ENCODE peak calls at places on chromosomes 2 and 18, in ten cellular contexts. One of them, this sample, is unnamed.

GRCh38 chr2:215973954-215974699 is 39.2 kb downstream of the MREG start:
- DNase-seq in brain microvascular endothelial cell: no peak
- DNase-seq in AG04450: no peak
- DNase-seq in GM23338: no peak
- DNase-seq in lower lobe of right lung: no peak
- DNase-seq in GM12864: no peak
- DNase-seq in left lung: no peak
- DNase-seq in bronchial epithelial cell: peak
- DNase-seq in heart left ventricle: no peak
- DNase-seq in pancreas: no peak
- DNase-seq in this sample: peak

GRCh38 chr2:71556811-71557210 is 103.5 kb downstream of the DYSF start:
- DNase-seq in brain microvascular endothelial cell: no peak
- DNase-seq in AG04450: no peak
- DNase-seq in GM23338: no peak
- DNase-seq in lower lobe of right lung: no peak
- DNase-seq in GM12864: no peak
- DNase-seq in left lung: no peak
- DNase-seq in bronchial epithelial cell: no peak
- DNase-seq in heart left ventricle: peak
- DNase-seq in pancreas: peak
- DNase-seq in this sample: no peak

GRCh38 chr2:121647396-121647795 is 1.9 kb downstream of the CLASP1 start:
- DNase-seq in brain microvascular endothelial cell: no peak
- DNase-seq in AG04450: no peak
- DNase-seq in GM23338: no peak
- DNase-seq in lower lobe of right lung: no peak
- DNase-seq in GM12864: no peak
- DNase-seq in left lung: no peak
- DNase-seq in bronchial epithelial cell: no peak
- DNase-seq in heart left ventricle: no peak
- DNase-seq in pancreas: no peak
- DNase-seq in this sample: no peak

GRCh38 chr2:109260886-109261700 is 132.1 kb downstream of the SH3RF3 start:
- DNase-seq in brain microvascular endothelial cell: no peak
- DNase-seq in AG04450: no peak
- DNase-seq in GM23338: peak
- DNase-seq in lower lobe of right lung: no peak
- DNase-seq in GM12864: no peak
- DNase-seq in left lung: no peak
- DNase-seq in bronchial epithelial cell: no peak
- DNase-seq in heart left ventricle: no peak
- DNase-seq in pancreas: peak
- DNase-seq in this sample: no peak

GRCh38 chr2:105712166-105712915 is 32.4 kb upstream of the NCK2 start:
- DNase-seq in brain microvascular endothelial cell: no peak
- DNase-seq in AG04450: no peak
- DNase-seq in GM23338: no peak
- DNase-seq in lower lobe of right lung: no peak
- DNase-seq in GM12864: no peak
- DNase-seq in left lung: no peak
- DNase-seq in bronchial epithelial cell: peak
- DNase-seq in heart left ventricle: no peak
- DNase-seq in pancreas: no peak
- DNase-seq in this sample: peak

GRCh38 chr2:177332041-177332991 is 60.3 kb upstream of the AGPS start:
- DNase-seq in brain microvascular endothelial cell: peak
- DNase-seq in AG04450: peak
- DNase-seq in GM23338: peak
- DNase-seq in lower lobe of right lung: no peak
- DNase-seq in GM12864: peak
- DNase-seq in left lung: peak
- DNase-seq in bronchial epithelial cell: peak
- DNase-seq in heart left ventricle: peak
- DNase-seq in pancreas: no peak
- DNase-seq in this sample: peak

GRCh38 chr2:70743677-70744076 is 24.3 kb downstream of the ADD2 start:
- DNase-seq in brain microvascular endothelial cell: no peak
- DNase-seq in AG04450: no peak
- DNase-seq in GM23338: no peak
- DNase-seq in lower lobe of right lung: no peak
- DNase-seq in GM12864: no peak
- DNase-seq in left lung: no peak
- DNase-seq in bronchial epithelial cell: no peak
- DNase-seq in heart left ventricle: no peak
- DNase-seq in pancreas: no peak
- DNase-seq in this sample: no peak

GRCh38 chr2:148616696-148617095 is 27.9 kb upstream of the EPC2 start:
- DNase-seq in brain microvascular endothelial cell: no peak
- DNase-seq in AG04450: no peak
- DNase-seq in GM23338: no peak
- DNase-seq in lower lobe of right lung: no peak
- DNase-seq in GM12864: no peak
- DNase-seq in left lung: no peak
- DNase-seq in bronchial epithelial cell: no peak
- DNase-seq in heart left ventricle: no peak
- DNase-seq in pancreas: no peak
- DNase-seq in this sample: no peak

GRCh38 chr18:9826666-9827065 is 59.1 kb upstream of the TXNDC2 start:
- DNase-seq in brain microvascular endothelial cell: no peak
- DNase-seq in AG04450: no peak
- DNase-seq in GM23338: no peak
- DNase-seq in lower lobe of right lung: no peak
- DNase-seq in GM12864: no peak
- DNase-seq in left lung: no peak
- DNase-seq in bronchial epithelial cell: no peak
- DNase-seq in heart left ventricle: no peak
- DNase-seq in pancreas: no peak
- DNase-seq in this sample: no peak

GRCh38 chr2:177669625-177670330 is 277.2 kb downstream of the AGPS start:
- DNase-seq in brain microvascular endothelial cell: no peak
- DNase-seq in AG04450: no peak
- DNase-seq in GM23338: no peak
- DNase-seq in lower lobe of right lung: no peak
- DNase-seq in GM12864: no peak
- DNase-seq in left lung: no peak
- DNase-seq in bronchial epithelial cell: no peak
- DNase-seq in heart left ventricle: no peak
- DNase-seq in pancreas: no peak
- DNase-seq in this sample: no peak

GRCh38 chr18:37019157-37019571 is 190.2 kb downstream of the KIAA1328 start:
- DNase-seq in brain microvascular endothelial cell: peak
- DNase-seq in AG04450: no peak
- DNase-seq in GM23338: peak
- DNase-seq in lower lobe of right lung: no peak
- DNase-seq in GM12864: no peak
- DNase-seq in left lung: no peak
- DNase-seq in bronchial epithelial cell: peak
- DNase-seq in heart left ventricle: no peak
- DNase-seq in pancreas: no peak
- DNase-seq in this sample: peak

GRCh38 chr18:61435064-61435652 is 101.9 kb downstream of the CDH20 start:
- DNase-seq in brain microvascular endothelial cell: peak
- DNase-seq in AG04450: no peak
- DNase-seq in GM23338: peak
- DNase-seq in lower lobe of right lung: no peak
- DNase-seq in GM12864: no peak
- DNase-seq in left lung: no peak
- DNase-seq in bronchial epithelial cell: peak
- DNase-seq in heart left ventricle: no peak
- DNase-seq in pancreas: no peak
- DNase-seq in this sample: peak

GRCh38 chr2:215137741-215138340 is 585 bp downstream of the ABCA12 start:
- DNase-seq in brain microvascular endothelial cell: peak
- DNase-seq in AG04450: no peak
- DNase-seq in GM23338: no peak
- DNase-seq in lower lobe of right lung: no peak
- DNase-seq in GM12864: no peak
- DNase-seq in left lung: no peak
- DNase-seq in bronchial epithelial cell: peak
- DNase-seq in heart left ventricle: no peak
- DNase-seq in pancreas: no peak
- DNase-seq in this sample: peak

GRCh38 chr2:85791704-85792565 is 38.1 kb downstream of the ATOH8 start:
- DNase-seq in brain microvascular endothelial cell: no peak
- DNase-seq in AG04450: no peak
- DNase-seq in GM23338: no peak
- DNase-seq in lower lobe of right lung: no peak
- DNase-seq in GM12864: no peak
- DNase-seq in left lung: peak
- DNase-seq in bronchial epithelial cell: no peak
- DNase-seq in heart left ventricle: peak
- DNase-seq in pancreas: peak
- DNase-seq in this sample: no peak

GRCh38 chr2:10300997-10301945 is 1.4 kb upstream of the HPCAL1 start:
- DNase-seq in brain microvascular endothelial cell: no peak
- DNase-seq in AG04450: no peak
- DNase-seq in GM23338: no peak
- DNase-seq in lower lobe of right lung: no peak
- DNase-seq in GM12864: no peak
- DNase-seq in left lung: no peak
- DNase-seq in bronchial epithelial cell: no peak
- DNase-seq in heart left ventricle: no peak
- DNase-seq in pancreas: no peak
- DNase-seq in this sample: no peak

GRCh38 chr18:70287731-70288130 is 1.1 kb upstream of the SOCS6 start:
- DNase-seq in brain microvascular endothelial cell: no peak
- DNase-seq in AG04450: no peak
- DNase-seq in GM23338: no peak
- DNase-seq in lower lobe of right lung: no peak
- DNase-seq in GM12864: no peak
- DNase-seq in left lung: no peak
- DNase-seq in bronchial epithelial cell: no peak
- DNase-seq in heart left ventricle: no peak
- DNase-seq in pancreas: no peak
- DNase-seq in this sample: no peak
- H3K4me3 ChIP-seq in brain microvascular endothelial cell: no peak
- H3K4me3 ChIP-seq in AG04450: no peak
- H3K4me3 ChIP-seq in GM23338: peak
- H3K4me3 ChIP-seq in lower lobe of right lung: no peak
- H3K4me3 ChIP-seq in GM12864: no peak
- H3K4me3 ChIP-seq in left lung: no peak
- H3K4me3 ChIP-seq in bronchial epithelial cell: no peak
- H3K4me3 ChIP-seq in heart left ventricle: no peak
- H3K4me3 ChIP-seq in pancreas: no peak
- H3K4me3 ChIP-seq in this sample: peak

GRCh38 chr2:221518201-221518936 is 53.7 kb downstream of the EPHA4 start:
- DNase-seq in brain microvascular endothelial cell: no peak
- DNase-seq in AG04450: peak
- DNase-seq in GM23338: no peak
- DNase-seq in lower lobe of right lung: no peak
- DNase-seq in GM12864: peak
- DNase-seq in left lung: no peak
- DNase-seq in bronchial epithelial cell: peak
- DNase-seq in heart left ventricle: no peak
- DNase-seq in pancreas: no peak
- DNase-seq in this sample: no peak
- H3K4me3 ChIP-seq in brain microvascular endothelial cell: no peak
- H3K4me3 ChIP-seq in AG04450: peak
- H3K4me3 ChIP-seq in GM23338: no peak
- H3K4me3 ChIP-seq in lower lobe of right lung: no peak
- H3K4me3 ChIP-seq in GM12864: no peak
- H3K4me3 ChIP-seq in left lung: no peak
- H3K4me3 ChIP-seq in bronchial epithelial cell: no peak
- H3K4me3 ChIP-seq in heart left ventricle: no peak
- H3K4me3 ChIP-seq in pancreas: no peak
- H3K4me3 ChIP-seq in this sample: no peak

DNA sequence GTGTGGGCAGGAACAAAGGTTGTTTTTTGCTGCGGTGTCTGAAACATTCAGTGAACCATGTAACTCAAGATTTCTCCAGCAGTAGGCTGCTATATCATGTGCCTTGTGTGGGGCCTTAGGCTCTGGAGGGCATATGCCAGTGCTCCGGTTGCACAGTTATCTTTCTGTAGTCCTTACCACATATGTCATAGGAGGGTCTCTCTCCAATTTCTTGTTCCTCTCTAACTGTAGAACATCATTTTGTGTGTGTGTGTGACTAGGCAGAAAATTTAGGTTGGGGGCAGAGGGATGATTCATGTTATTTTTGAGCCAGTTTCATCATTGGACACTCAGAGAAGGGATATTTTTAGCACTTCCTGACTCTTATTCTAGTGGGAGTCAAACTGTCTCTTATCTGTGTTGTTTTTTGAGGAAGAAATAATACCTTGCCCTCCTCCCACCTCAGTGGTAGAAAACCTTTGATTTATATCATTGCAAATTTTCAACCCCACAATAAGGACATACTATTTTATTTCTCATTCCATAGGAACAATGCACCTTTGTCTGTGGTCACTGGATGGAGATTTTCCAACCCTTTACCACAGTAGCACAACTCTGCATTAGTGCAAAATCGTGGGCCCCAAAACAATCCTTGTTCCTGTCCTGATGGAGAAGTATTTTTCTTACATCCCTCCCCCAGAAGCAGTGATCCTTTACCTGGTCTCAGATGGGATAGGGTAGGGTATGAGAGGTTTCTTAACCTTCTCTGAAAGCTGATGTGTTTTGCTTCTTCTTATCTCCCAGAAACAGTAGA is 113.9 kb downstream of the CCDC74A start:
- DNase-seq in brain microvascular endothelial cell: peak
- DNase-seq in AG04450: no peak
- DNase-seq in GM23338: no peak
- DNase-seq in lower lobe of right lung: no peak
- DNase-seq in GM12864: no peak
- DNase-seq in left lung: no peak
- DNase-seq in bronchial epithelial cell: no peak
- DNase-seq in heart left ventricle: no peak
- DNase-seq in pancreas: no peak
- DNase-seq in this sample: peak
- H3K4me3 ChIP-seq in brain microvascular endothelial cell: no peak
- H3K4me3 ChIP-seq in AG04450: no peak
- H3K4me3 ChIP-seq in GM23338: no peak
- H3K4me3 ChIP-seq in lower lobe of right lung: no peak
- H3K4me3 ChIP-seq in GM12864: no peak
- H3K4me3 ChIP-seq in left lung: no peak
- H3K4me3 ChIP-seq in bronchial epithelial cell: no peak
- H3K4me3 ChIP-seq in heart left ventricle: no peak
- H3K4me3 ChIP-seq in pancreas: no peak
- H3K4me3 ChIP-seq in this sample: no peak

DNA sequence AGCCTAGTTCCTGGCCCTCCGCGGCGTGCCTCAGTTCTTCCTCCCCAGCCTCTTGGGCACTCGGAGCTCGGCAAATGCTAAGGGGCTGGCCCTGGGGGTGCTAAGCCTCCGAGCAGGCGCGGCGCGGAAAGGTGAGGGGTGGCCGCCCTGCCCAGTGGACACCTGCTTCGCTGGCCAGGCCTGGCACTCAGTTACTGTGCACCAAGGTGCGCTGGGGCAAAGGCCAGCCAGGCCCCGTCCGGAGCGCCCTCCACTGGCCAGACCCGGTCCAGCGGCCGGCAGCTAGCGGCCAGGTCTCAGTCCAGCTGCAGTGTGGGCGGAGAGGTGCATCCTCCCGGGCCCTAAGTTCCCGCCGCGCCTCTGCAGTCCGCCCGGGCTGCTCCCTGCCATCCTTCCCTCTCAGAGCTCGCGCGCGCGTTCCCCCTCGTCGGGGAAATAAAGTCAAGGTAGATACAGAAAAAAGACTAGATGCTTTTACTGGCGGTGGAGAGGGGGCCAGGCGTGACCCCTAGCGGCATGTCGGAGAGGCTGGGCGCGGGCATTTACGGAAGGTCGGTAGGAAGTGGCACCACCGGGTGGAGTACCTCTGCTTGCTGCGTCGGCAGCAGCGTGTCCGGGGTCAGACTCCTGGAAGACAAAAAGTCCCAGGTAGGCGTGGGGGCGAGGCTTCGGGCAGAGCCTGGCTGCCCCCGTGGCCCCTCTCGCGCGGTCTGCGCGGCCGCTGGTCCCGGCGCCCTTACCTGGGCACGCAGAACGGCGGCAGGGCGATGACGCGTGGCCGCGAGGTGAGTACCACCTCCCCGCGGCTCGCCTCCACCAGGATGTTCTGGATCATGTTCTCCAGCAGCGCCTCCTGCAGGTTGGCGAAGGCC is 9.4 kb upstream of the CRYBA2 start:
- DNase-seq in brain microvascular endothelial cell: peak
- DNase-seq in AG04450: no peak
- DNase-seq in GM23338: peak
- DNase-seq in lower lobe of right lung: peak
- DNase-seq in GM12864: no peak
- DNase-seq in left lung: peak
- DNase-seq in bronchial epithelial cell: peak
- DNase-seq in heart left ventricle: no peak
- DNase-seq in pancreas: peak
- DNase-seq in this sample: no peak
- H3K4me3 ChIP-seq in brain microvascular endothelial cell: no peak
- H3K4me3 ChIP-seq in AG04450: no peak
- H3K4me3 ChIP-seq in GM23338: peak
- H3K4me3 ChIP-seq in lower lobe of right lung: peak
- H3K4me3 ChIP-seq in GM12864: no peak
- H3K4me3 ChIP-seq in left lung: peak
- H3K4me3 ChIP-seq in bronchial epithelial cell: peak
- H3K4me3 ChIP-seq in heart left ventricle: no peak
- H3K4me3 ChIP-seq in pancreas: peak
- H3K4me3 ChIP-seq in this sample: no peak

This sample was measured in foreskin fibroblast.